ENCODE peak calls at places on chromosomes 6 and 20, in seven cellular contexts. J is fibroblast of the aortic adventitia; Q is CD8-positive, alpha-beta T cell; S is fibroblast of pulmonary artery; P is lower lobe of right lung; L is GM23338; V is SK-N-SH. I is an unnamed sample.

GRCh38 chr6:151805286-151805840 is 2.1 kb upstream of the ESR1 start:
- DNase-seq in J (peak), Q (no peak), S (no peak), P (no peak), L (peak), V (peak), I (no peak)

GRCh38 chr6:147322299-147323162 is 118.3 kb downstream of the STXBP5 start:
- DNase-seq in J (peak), Q (peak), S (peak), P (no peak), L (no peak), V (no peak), I (peak)

GRCh38 chr20:1918766-1919165 is 23.6 kb downstream of the SIRPA start:
- DNase-seq in J (no peak), Q (no peak), S (no peak), P (no peak), L (no peak), V (no peak), I (no peak)

GRCh38 chr6:91523511-91523910 is 936.6 kb upstream of the MAP3K7 start:
- DNase-seq in J (no peak), Q (no peak), S (no peak), P (no peak), L (no peak), V (no peak), I (no peak)

GRCh38 chr6:12748815-12749521 is 32.4 kb downstream of the PHACTR1 start:
- DNase-seq in J (no peak), Q (no peak), S (no peak), P (no peak), L (peak), V (peak), I (no peak)

GRCh38 chr6:40295251-40295949 is 291.8 kb downstream of the LRFN2 start:
- DNase-seq in J (no peak), Q (no peak), S (no peak), P (no peak), L (no peak), V (no peak), I (peak)

GRCh38 chr6:46504242-46504641 is 13.0 kb upstream of the RCAN2 start:
- DNase-seq in J (no peak), Q (no peak), S (no peak), P (no peak), L (no peak), V (no peak), I (no peak)

GRCh38 chr6:117545161-117545595 is 57.1 kb downstream of the GOPC start:
- DNase-seq in J (no peak), Q (no peak), S (no peak), P (no peak), L (no peak), V (no peak), I (no peak)

GRCh38 chr6:17057322-17057721 is 44.5 kb upstream of the STMND1 start:
- DNase-seq in J (no peak), Q (no peak), S (no peak), P (no peak), L (no peak), V (no peak), I (peak)

GRCh38 chr20:10594286-10594868 is 79.4 kb downstream of the JAG1 start:
- DNase-seq in J (peak), Q (no peak), S (no peak), P (no peak), L (no peak), V (no peak), I (no peak)

GRCh38 chr6:168819546-168819945 is 378.6 kb downstream of the SMOC2 start:
- DNase-seq in J (no peak), Q (no peak), S (no peak), P (no peak), L (no peak), V (no peak), I (no peak)

GRCh38 chr6:30730611-30731435 is 10.7 kb downstream of the TUBB start:
- DNase-seq in J (no peak), Q (peak), S (no peak), P (peak), L (peak), V (peak), I (peak)

GRCh38 chr20:50121858-50122271 is 8.9 kb upstream of the UBE2V1 start:
- DNase-seq in J (peak), Q (no peak), S (no peak), P (no peak), L (peak), V (peak), I (peak)

GRCh38 chr20:14828459-14828858 is 491.0 kb upstream of the FLRT3 start:
- DNase-seq in J (no peak), Q (no peak), S (no peak), P (no peak), L (no peak), V (no peak), I (no peak)

GRCh38 chr20:309306-309840 is 12.0 kb downstream of the ZCCHC3 start:
- DNase-seq in J (peak), Q (no peak), S (peak), P (no peak), L (no peak), V (peak), I (peak)

GRCh38 chr20:50750145-50750671 is 18.8 kb downstream of the PARD6B start:
- DNase-seq in J (no peak), Q (no peak), S (no peak), P (no peak), L (no peak), V (no peak), I (no peak)

GRCh38 chr6:36677753-36678487 is 594 bp upstream of the CDKN1A start:
- DNase-seq in J (no peak), Q (no peak), S (no peak), P (no peak), L (no peak), V (no peak), I (no peak)
- H3K4me3 ChIP-seq in J (peak), Q (peak), S (peak), P (peak), L (peak), V (peak), I (peak)

GRCh38 chr6:34062815-34063214 is 83.1 kb downstream of the GRM4 start:
- DNase-seq in J (no peak), Q (no peak), S (no peak), P (no peak), L (peak), V (no peak), I (no peak)
- TF ChIP-seq CTCF in J (peak), Q (no peak), S (peak), P (no peak), L (peak), V (peak), I (peak)

GRCh38 chr6:127520061-127520460 is 926 bp upstream of the MTCL3 start:
- DNase-seq in J (peak), Q (no peak), S (peak), P (no peak), L (peak), V (no peak), I (peak)

GRCh38 chr6:127518710-127519468 is at the start of gene MTCL3:
- DNase-seq in J (peak), Q (no peak), S (peak), P (no peak), L (peak), V (peak), I (peak)

GRCh38 chr6:127518212-127518709 is 874 bp downstream of the MTCL3 start:
- DNase-seq in J (no peak), Q (no peak), S (no peak), P (no peak), L (peak), V (peak), I (no peak)

GRCh38 chr6:127517698-127518097 is 1.4 kb downstream of the MTCL3 start:
- DNase-seq in J (no peak), Q (no peak), S (no peak), P (no peak), L (no peak), V (no peak), I (no peak)

GRCh38 chr6:127519469-127519785 is 292 bp upstream of the MTCL3 start:
- DNase-seq in J (no peak), Q (no peak), S (no peak), P (no peak), L (no peak), V (no peak), I (no peak)
- H3K4me3 ChIP-seq in J (peak), Q (no peak), S (peak), P (peak), L (peak), V (peak), I (peak)

GRCh38 chr6:78594667-78595051 is 272.7 kb upstream of the IRAK1BP1 start:
- DNase-seq in J (peak), Q (no peak), S (no peak), P (no peak), L (no peak), V (no peak), I (no peak)

GRCh38 chr6:78598966-78599365 is 268.4 kb upstream of the IRAK1BP1 start:
- DNase-seq in J (peak), Q (no peak), S (peak), P (no peak), L (no peak), V (no peak), I (peak)

GRCh38 chr6:78599526-78599925 is 267.8 kb upstream of the IRAK1BP1 start:
- DNase-seq in J (no peak), Q (no peak), S (no peak), P (no peak), L (no peak), V (no peak), I (peak)

GRCh38 chr6:78593898-78594666 is 273.3 kb upstream of the IRAK1BP1 start:
- DNase-seq in J (no peak), Q (no peak), S (no peak), P (no peak), L (no peak), V (no peak), I (peak)

GRCh38 chr6:78597966-78598365 is 269.4 kb upstream of the IRAK1BP1 start:
- DNase-seq in J (no peak), Q (no peak), S (no peak), P (no peak), L (no peak), V (no peak), I (no peak)
- TF ChIP-seq CTCF in J (no peak), Q (no peak), S (no peak), P (no peak), L (no peak), V (no peak), I (no peak)

DNA sequence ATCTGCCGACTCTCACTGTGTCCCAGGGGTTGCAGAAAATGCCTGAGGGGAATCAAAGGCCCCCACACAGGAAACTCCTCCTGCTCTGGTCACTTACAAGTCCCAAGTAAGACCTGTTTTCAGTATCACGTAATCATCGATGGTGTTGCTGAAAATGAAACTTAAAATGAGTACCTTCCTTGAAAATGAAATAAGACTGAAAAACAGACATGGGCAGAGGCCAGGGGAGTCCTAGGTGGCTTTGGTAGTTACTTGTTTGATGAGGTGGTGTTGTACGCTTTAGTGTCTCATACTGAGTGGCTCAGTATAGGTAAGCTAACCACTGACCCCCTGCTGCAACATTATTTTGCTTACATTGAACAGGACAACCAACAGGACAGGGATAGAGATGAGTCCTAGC is 43.0 kb upstream of the SYNCRIP start:
- DNase-seq in J (no peak), Q (no peak), S (no peak), P (no peak), L (no peak), V (no peak), I (no peak)
- H3K4me3 ChIP-seq in J (no peak), Q (no peak), S (no peak), P (no peak), L (no peak), V (no peak), I (no peak)

GRCh38 chr20:32945710-32946221 is 58.5 kb downstream of the SUN5 start:
- DNase-seq in J (peak), Q (peak), S (peak), P (no peak), L (peak), V (peak), I (peak)
- TF ChIP-seq CTCF in J (peak), Q (peak), S (peak), P (peak), L (peak), V (peak), I (peak)

GRCh38 chr6:86087954-86088353 is 445.3 kb upstream of the SYNCRIP start:
- DNase-seq in J (no peak), Q (no peak), S (no peak), P (no peak), L (no peak), V (no peak), I (no peak)
- H3K4me3 ChIP-seq in J (no peak), Q (no peak), S (no peak), P (no peak), L (no peak), V (no peak), I (no peak)

DNA sequence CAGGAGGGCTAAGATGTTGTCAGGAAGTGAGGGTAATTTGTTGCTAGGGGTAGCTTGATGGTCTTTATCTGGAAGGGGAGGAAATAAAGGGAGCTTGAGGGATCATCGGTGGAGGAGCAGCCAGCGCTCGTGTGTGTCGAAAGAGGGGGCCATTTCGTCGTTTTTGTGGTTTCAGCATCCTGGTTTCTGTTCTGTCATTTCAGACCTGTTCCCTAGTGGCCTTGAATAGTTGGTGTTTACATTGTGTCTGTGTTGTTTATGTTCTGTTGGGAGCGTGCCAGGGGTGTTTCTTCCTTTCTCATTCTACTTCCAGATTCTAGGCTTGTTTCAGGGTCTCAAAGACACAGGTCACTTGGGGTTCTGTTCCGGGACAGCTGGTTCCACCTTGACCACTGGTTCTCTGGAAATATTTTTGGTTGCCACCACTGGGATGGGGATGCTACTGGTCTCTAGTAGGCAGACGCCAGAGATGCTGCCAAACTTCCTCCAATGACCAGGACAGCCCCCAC is 113.9 kb upstream of the NAA20 start:
- DNase-seq in J (no peak), Q (no peak), S (peak), P (peak), L (peak), V (no peak), I (peak)
- TF ChIP-seq CTCF in J (no peak), Q (no peak), S (no peak), P (peak), L (peak), V (no peak), I (no peak)

GRCh38 chr6:156978948-156979347 is 201.8 kb downstream of the ARID1B start:
- DNase-seq in J (no peak), Q (no peak), S (no peak), P (no peak), L (no peak), V (no peak), I (no peak)

GRCh38 chr6:156977527-156978291 is 200.5 kb downstream of the ARID1B start:
- DNase-seq in J (peak), Q (no peak), S (peak), P (no peak), L (no peak), V (no peak), I (peak)

GRCh38 chr6:156974897-156975296 is 197.7 kb downstream of the ARID1B start:
- DNase-seq in J (peak), Q (no peak), S (no peak), P (no peak), L (no peak), V (no peak), I (no peak)

GRCh38 chr6:156975414-156975813 is 198.2 kb downstream of the ARID1B start:
- DNase-seq in J (no peak), Q (no peak), S (no peak), P (no peak), L (no peak), V (no peak), I (no peak)

DNA sequence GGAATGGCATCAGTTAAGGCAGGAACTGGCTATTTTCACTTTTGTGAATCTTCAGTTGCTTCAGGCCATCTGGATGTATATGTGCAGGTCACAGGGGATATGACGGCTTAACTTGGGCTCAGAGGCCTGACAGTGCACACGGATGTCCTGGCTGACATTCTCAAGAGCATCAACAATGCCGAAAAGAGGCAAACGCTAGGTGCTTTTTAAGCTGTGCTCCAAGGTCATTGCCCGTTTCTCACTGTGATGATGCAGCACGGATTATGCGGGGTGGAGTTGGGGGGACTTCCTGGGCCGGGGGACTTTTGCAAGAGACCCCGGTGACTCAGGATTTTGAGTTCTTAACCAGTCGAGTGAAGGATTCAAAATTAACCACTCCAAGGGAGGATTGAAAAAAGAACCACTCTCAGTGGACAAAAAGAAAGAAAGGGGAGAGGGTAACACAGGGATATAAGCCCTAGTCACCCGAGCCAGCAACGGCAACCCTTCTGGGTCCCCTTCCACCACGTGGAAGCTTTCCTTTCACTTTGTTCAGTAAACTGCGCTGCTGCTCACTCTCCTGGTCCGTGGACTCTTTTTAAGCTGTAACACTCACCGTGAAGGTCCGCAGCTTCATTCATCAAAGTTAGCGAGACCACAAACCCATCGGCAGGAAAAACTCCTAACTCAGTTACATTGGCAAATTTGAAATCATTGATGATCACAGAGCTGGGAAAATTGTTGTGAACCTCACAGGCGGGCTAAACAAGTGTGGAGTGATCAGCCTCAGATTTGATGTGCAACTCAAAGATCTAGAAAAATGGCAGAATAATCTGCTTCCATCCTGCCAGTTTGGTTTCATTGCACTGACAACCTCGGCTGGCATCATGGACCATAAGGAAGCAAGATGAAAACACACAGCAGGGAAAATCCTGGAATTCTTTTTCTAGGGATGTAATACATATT is 199.2 kb downstream of the ARID1B start:
- DNase-seq in J (peak), Q (no peak), S (no peak), P (no peak), L (peak), V (no peak), I (peak)
- H3K4me3 ChIP-seq in J (peak), Q (peak), S (peak), P (peak), L (no peak), V (peak), I (peak)

GRCh38 chr6:3296113-3296512 is 37.4 kb downstream of the PSMG4 start:
- DNase-seq in J (no peak), Q (no peak), S (no peak), P (no peak), L (no peak), V (no peak), I (no peak)

GRCh38 chr6:3293271-3294155 is 34.8 kb downstream of the PSMG4 start:
- DNase-seq in J (no peak), Q (no peak), S (no peak), P (no peak), L (no peak), V (no peak), I (no peak)

GRCh38 chr6:3294396-3294795 is 35.6 kb downstream of the PSMG4 start:
- DNase-seq in J (no peak), Q (no peak), S (no peak), P (no peak), L (no peak), V (no peak), I (no peak)

GRCh38 chr6:3296537-3297453 is 38.0 kb downstream of the PSMG4 start:
- DNase-seq in J (no peak), Q (no peak), S (no peak), P (no peak), L (no peak), V (no peak), I (peak)

DNA sequence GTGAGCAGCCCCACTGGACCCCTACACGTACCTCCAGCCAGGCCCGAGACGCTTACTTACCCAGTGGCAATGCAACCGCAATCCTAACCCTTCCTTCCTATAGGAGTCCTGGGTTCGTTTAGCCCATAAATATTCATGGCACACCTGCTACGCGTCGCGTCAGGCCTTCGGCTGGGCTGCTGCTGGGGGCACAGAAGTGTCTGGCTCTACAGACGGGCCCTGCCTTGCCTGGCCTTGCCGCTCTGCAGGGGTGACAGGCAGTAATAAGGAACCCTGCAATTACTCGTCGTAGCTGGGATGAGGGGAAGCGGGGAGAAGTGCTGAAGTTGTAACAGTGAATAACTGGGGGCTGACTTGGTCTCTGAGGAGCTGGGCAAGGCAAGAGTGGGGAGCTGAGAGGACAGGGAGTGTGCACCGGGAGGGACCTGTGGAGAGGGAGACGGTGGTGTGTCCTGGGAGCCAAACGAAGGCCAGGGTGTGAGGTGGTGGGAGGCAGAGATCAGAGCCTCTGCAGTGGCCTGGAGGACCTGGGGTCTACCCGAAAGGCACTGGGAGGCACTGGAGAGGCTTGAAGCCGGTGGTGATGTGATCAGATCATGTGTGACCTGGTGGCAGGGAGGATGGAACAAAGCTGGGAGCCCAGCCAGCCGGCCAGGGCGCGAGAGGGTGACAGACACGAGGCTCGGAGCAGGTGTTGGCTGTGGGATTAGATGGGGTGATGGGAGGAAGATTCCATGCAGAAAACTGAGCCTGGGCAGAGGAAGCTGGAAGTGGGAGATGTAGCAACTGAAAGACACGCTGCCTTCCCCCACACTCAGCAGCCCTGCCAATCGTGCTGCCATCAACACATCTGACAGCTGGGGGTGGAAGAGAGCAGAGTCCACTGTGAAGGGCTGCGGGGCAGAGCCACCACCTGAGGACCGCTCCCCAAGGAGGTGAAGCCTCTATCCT is 36.4 kb downstream of the PSMG4 start:
- DNase-seq in J (no peak), Q (no peak), S (no peak), P (no peak), L (peak), V (peak), I (no peak)
- TF ChIP-seq CTCF in J (peak), Q (no peak), S (peak), P (no peak), L (peak), V (no peak), I (no peak)

I was measured in fibroblast of mammary gland.